ENCODE peak calls at places on chromosomes 13 and 19, in eight cellular contexts. X, J, W, M, Z, H, I and Q are unnamed samples.

GRCh38 chr13:104385409-104385808 is 1319.2 kb upstream of the SLC10A2 start:
- DNase-seq in Z (no peak), M (no peak), I (no peak), H (no peak), W (no peak), J (no peak), X (no peak), Q (peak; percentile 9)

GRCh38 chr13:110912651-110913051 is 2.2 kb downstream of the ANKRD10 start:
- DNase-seq in Z (no peak), J (no peak), M (no peak), H (peak; percentile 73), X (no peak), W (no peak), I (no peak), Q (peak; percentile 78)

GRCh38 chr13:110756268-110756667 is 42.8 kb downstream of the ING1 start:
- DNase-seq in Z (peak; percentile 23), W (no peak), M (no peak), I (no peak), X (no peak), H (no peak), J (peak; percentile 57), Q (no peak)

GRCh38 chr13:28313579-28313978 is 175.2 kb downstream of the PAN3 start:
- DNase-seq in M (no peak), W (no peak), H (peak; percentile 38), Z (peak; percentile 82), X (no peak), I (no peak), J (no peak), Q (peak; percentile 7)

GRCh38 chr13:36789061-36789460 is 30.0 kb upstream of the RFXAP start:
- DNase-seq in Z (no peak), J (no peak), I (no peak), M (no peak), H (peak; percentile 22), X (no peak), W (no peak), Q (no peak)

GRCh38 chr13:98429531-98429930 is 147.4 kb downstream of the STK24 start:
- DNase-seq in Z (no peak), H (no peak), J (no peak), I (no peak), W (no peak), M (no peak), X (no peak), Q (no peak)

GRCh38 chr19:13018037-13018914 is 23.0 kb downstream of the NFIX start:
- DNase-seq in I (no peak), Z (peak; percentile 70), M (peak; percentile 83), J (no peak), X (no peak), H (no peak), W (no peak), Q (no peak)

GRCh38 chr13:87684850-87685735 is 13.9 kb downstream of the SLITRK5 start:
- DNase-seq in H (no peak), M (no peak), J (no peak), X (no peak), I (no peak), Z (no peak), W (no peak), Q (no peak)

GRCh38 chr19:40596608-40597328 is 4.4 kb upstream of the LTBP4 start:
- DNase-seq in I (no peak), Z (peak; percentile 80), J (no peak), M (no peak), H (no peak), W (no peak), X (no peak), Q (no peak)

GRCh38 chr13:95002968-95003813 is 290.8 kb upstream of the SOX21 start:
- DNase-seq in I (no peak), H (no peak), J (no peak), X (no peak), W (no peak), Z (peak; percentile 60), M (no peak), Q (no peak)

GRCh38 chr19:17178291-17178690 is 36.9 kb upstream of the USE1 start:
- DNase-seq in J (no peak), H (no peak), X (no peak), Z (no peak), M (no peak), W (no peak), I (no peak), Q (no peak)

GRCh38 chr13:45021250-45021649 is 31.9 kb downstream of the GPALPP1 start:
- DNase-seq in M (no peak), W (no peak), X (no peak), Z (no peak), I (no peak), J (peak; percentile 92), H (no peak), Q (no peak)

GRCh38 chr19:50475736-50476223 is 527 bp upstream of the EMC10 start:
- DNase-seq in I (no peak), J (no peak), W (no peak), M (no peak), Z (no peak), H (no peak), X (no peak), Q (no peak)

GRCh38 chr13:28489975-28490550 is 4.9 kb downstream of the FLT1 start:
- DNase-seq in M (no peak), X (no peak), W (no peak), J (no peak), H (no peak), Z (no peak), I (no peak), Q (no peak)

GRCh38 chr19:56105090-56105701 is 15.9 kb downstream of the ZNF787 start:
- DNase-seq in I (peak; percentile 30), Z (peak; percentile 92), W (no peak), H (peak; percentile 93), M (peak; percentile 93), J (no peak), X (peak; percentile 79), Q (no peak)

GRCh38 chr19:54294539-54294938 is 13.6 kb upstream of the LILRB2 start:
- DNase-seq in W (no peak), H (no peak), M (no peak), X (no peak), J (no peak), I (no peak), Z (no peak), Q (no peak)

GRCh38 chr13:107421951-107422350 is 793.4 kb downstream of the LIG4 start:
- DNase-seq in W (no peak), I (no peak), Z (no peak), X (no peak), M (no peak), J (no peak), H (no peak), Q (no peak)

GRCh38 chr19:18203408-18203862 is 407 bp downstream of the RAB3A start:
- DNase-seq in M (no peak), J (no peak), W (no peak), I (no peak), Z (no peak), X (no peak), H (no peak), Q (no peak)

GRCh38 chr13:22060187-22060586 is 389.3 kb downstream of the FGF9 start:
- DNase-seq in Z (no peak), X (no peak), I (no peak), M (no peak), W (no peak), J (no peak), H (no peak), Q (no peak)

GRCh38 chr13:103007427-103007762 is 58.8 kb downstream of the SLC10A2 start:
- DNase-seq in Z (no peak), X (no peak), M (no peak), I (no peak), J (no peak), W (no peak), H (no peak), Q (no peak)

GRCh38 chr19:48619692-48620565 is 623 bp downstream of the SPHK2 start:
- DNase-seq in J (no peak), M (no peak), X (no peak), H (no peak), Z (no peak), W (no peak), I (no peak), Q (peak; percentile 52)

GRCh38 chr19:5697890-5698634 is 8.0 kb downstream of the RPL36 start:
- DNase-seq in Z (peak; percentile 1), I (no peak), W (no peak), M (no peak), X (no peak), H (no peak), J (no peak), Q (no peak)

GRCh38 chr13:59424661-59425060 is 739.1 kb downstream of the DIAPH3 start:
- DNase-seq in X (no peak), I (no peak), Z (no peak), M (no peak), H (no peak), W (no peak), J (no peak), Q (peak; percentile 33)

GRCh38 chr19:35347171-35347929 is at the start of gene FFAR1:
- DNase-seq in W (no peak), X (peak; percentile 82), M (no peak), Z (no peak), I (no peak), H (no peak), J (no peak), Q (no peak)

GRCh38 chr13:65834897-65835296 is 1395.2 kb downstream of the PCDH9 start:
- DNase-seq in Z (no peak), J (no peak), M (no peak), H (no peak), I (no peak), W (no peak), X (no peak), Q (no peak)

GRCh38 chr19:18202759-18203407 is 959 bp downstream of the RAB3A start:
- DNase-seq in J (no peak), X (no peak), M (no peak), W (no peak), H (no peak), I (no peak), Z (peak; percentile 84), Q (no peak)

GRCh38 chr19:4596033-4596904 is 36.8 kb upstream of the SEMA6B start:
- DNase-seq in H (no peak), I (no peak), X (no peak), J (no peak), Z (peak; percentile 72), M (no peak), W (no peak), Q (no peak)

GRCh38 chr13:62185631-62186256 is 770.1 kb upstream of the PCDH20 start:
- DNase-seq in H (no peak), X (no peak), I (no peak), Z (peak; percentile 58), J (no peak), M (no peak), W (no peak), Q (no peak)

GRCh38 chr19:15328312-15328711 is 4.0 kb downstream of the BRD4 start:
- DNase-seq in H (no peak), I (no peak), J (no peak), Z (no peak), M (no peak), W (no peak), X (no peak), Q (no peak)

GRCh38 chr13:98983182-98983581 is 5.3 kb upstream of the DOCK9 start:
- DNase-seq in X (no peak), I (no peak), Z (no peak), W (no peak), M (no peak), H (no peak), J (no peak), Q (no peak)

GRCh38 chr13:75857291-75857690 is 221.2 kb downstream of the LMO7 start:
- DNase-seq in J (no peak), X (no peak), Z (no peak), W (no peak), H (no peak), I (no peak), M (no peak), Q (no peak)

GRCh38 chr13:30371649-30372265 is 50.5 kb upstream of the UBE2L5 start:
- DNase-seq in M (peak; percentile 54), X (peak; percentile 66), W (no peak), J (no peak), H (peak; percentile 23), Z (no peak), I (no peak), Q (peak; percentile 63)

GRCh38 chr13:85798999-85799646 is at the start of gene SLITRK6:
- DNase-seq in Z (peak; percentile 75), H (peak; percentile 98), X (no peak), I (no peak), M (peak; percentile 74), W (no peak), J (peak; percentile 67), Q (peak; percentile 74)

GRCh38 chr13:112042496-112042895 is 24.5 kb upstream of the SOX1 start:
- DNase-seq in H (peak; percentile 22), J (no peak), M (no peak), Z (peak; percentile 15), X (no peak), W (no peak), I (no peak), Q (peak; percentile 83)